ENCODE peak calls at places on chromosomes 13 and 19, in eight cellular contexts. J is IMR-90, S is SK-N-SH, M is K562, R is H1, Y is HepG2, P is GM12878, A is A549. G is an unnamed sample.

GRCh38 chr19:33472696-33473624 is 48.6 kb downstream of the PEPD start:
- DNase-seq in J (peak; percentile 99), S (no peak), M (no peak), R (no peak), Y (no peak), P (no peak), A (peak; percentile 66), G (peak; percentile 8)

GRCh38 chr13:101401196-101401595 is 15.1 kb downstream of the NALCN start:
- DNase-seq in J (no peak), S (no peak), M (no peak), R (no peak), Y (no peak), P (no peak), A (no peak), G (no peak)

GRCh38 chr19:42281175-42282035 is 12.4 kb downstream of the CIC start:
- DNase-seq in J (peak; percentile 41), S (no peak), M (peak; percentile 26), R (no peak), Y (peak; percentile 76), P (no peak), A (no peak), G (no peak)

GRCh38 chr13:80083516-80084085 is 257.3 kb downstream of the SPRY2 start:
- DNase-seq in J (peak; percentile 5), S (no peak), M (no peak), R (no peak), Y (no peak), P (no peak), A (no peak), G (no peak)

GRCh38 chr19:38736413-38737280 is 7.6 kb downstream of the CAPN12 start:
- DNase-seq in J (no peak), S (peak; percentile 93), M (peak; percentile 99), R (peak; percentile 36), Y (no peak), P (peak; percentile 17), A (peak; percentile 83), G (peak; percentile 93)

GRCh38 chr13:21971662-21972635 is 301.1 kb downstream of the FGF9 start:
- DNase-seq in J (peak; percentile 96), S (no peak), M (no peak), R (no peak), Y (no peak), P (no peak), A (no peak), G (no peak)

GRCh38 chr19:45142016-45142727 is 18.6 kb downstream of the NKPD1 start:
- DNase-seq in J (no peak), S (no peak), M (no peak), R (no peak), Y (no peak), P (no peak), A (no peak), G (no peak)

GRCh38 chr13:108609353-108609752 is 20.1 kb upstream of the MYO16 start:
- DNase-seq in J (peak; percentile 49), S (peak; percentile 33), M (no peak), R (no peak), Y (no peak), P (no peak), A (peak; percentile 31), G (no peak)

GRCh38 chr13:114071991-114072390 is 60.4 kb downstream of the RASA3 start:
- DNase-seq in J (no peak), S (no peak), M (no peak), R (no peak), Y (no peak), P (no peak), A (no peak), G (peak; percentile 6)

GRCh38 chr19:40737102-40737644 is 13.1 kb downstream of the ACTMAP start:
- DNase-seq in J (no peak), S (no peak), M (no peak), R (no peak), Y (no peak), P (no peak), A (no peak), G (no peak)

GRCh38 chr13:41059466-41059865 is 1.8 kb upstream of the WBP4 start:
- DNase-seq in J (peak; percentile 11), S (peak; percentile 23), M (no peak), R (no peak), Y (no peak), P (no peak), A (no peak), G (no peak)

GRCh38 chr19:12778905-12779161 is 3.5 kb upstream of the HOOK2 start:
- DNase-seq in J (no peak), S (no peak), M (no peak), R (no peak), Y (no peak), P (no peak), A (no peak), G (no peak)

GRCh38 chr19:6794817-6795431 is 22.4 kb downstream of the VAV1 start:
- DNase-seq in J (no peak), S (no peak), M (peak; percentile 33), R (no peak), Y (peak; percentile 33), P (no peak), A (peak; percentile 43), G (no peak)

GRCh38 chr13:70380809-70381208 is 272.6 kb upstream of the KLHL1 start:
- DNase-seq in J (no peak), S (no peak), M (no peak), R (no peak), Y (no peak), P (no peak), A (no peak), G (no peak)

GRCh38 chr13:110070511-110071120 is 236.3 kb downstream of the COL4A1 start:
- DNase-seq in J (peak; percentile 77), S (no peak), M (no peak), R (no peak), Y (no peak), P (no peak), A (no peak), G (no peak)

GRCh38 chr19:52694921-52695320 is 39.9 kb downstream of the ZNF611 start:
- DNase-seq in J (no peak), S (no peak), M (no peak), R (no peak), Y (no peak), P (no peak), A (no peak), G (no peak)

GRCh38 chr13:34372581-34372980 is 554.6 kb downstream of the RFC3 start:
- DNase-seq in J (no peak), S (no peak), M (no peak), R (no peak), Y (no peak), P (no peak), A (peak; percentile 65), G (no peak)

GRCh38 chr13:40363653-40364052 is 302.8 kb downstream of the FOXO1 start:
- DNase-seq in J (no peak), S (no peak), M (no peak), R (no peak), Y (no peak), P (no peak), A (no peak), G (no peak)

GRCh38 chr13:110455444-110455843 is 106.1 kb downstream of the RAB20 start:
- DNase-seq in J (no peak), S (no peak), M (no peak), R (no peak), Y (no peak), P (no peak), A (no peak), G (no peak)

GRCh38 chr19:32287811-32288227 is 57.6 kb upstream of the ZNF507 start:
- DNase-seq in J (peak; percentile 61), S (no peak), M (peak; percentile 28), R (peak; percentile 34), Y (peak; percentile 67), P (no peak), A (peak; percentile 87), G (peak; percentile 87)

GRCh38 chr13:108780706-108781105 is 151.3 kb downstream of the MYO16 start:
- DNase-seq in J (no peak), S (no peak), M (no peak), R (no peak), Y (no peak), P (no peak), A (no peak), G (no peak)

GRCh38 chr13:94351292-94352000 is 128.0 kb downstream of the DCT start:
- DNase-seq in J (peak; percentile 92), S (no peak), M (no peak), R (no peak), Y (no peak), P (no peak), A (no peak), G (no peak)

GRCh38 chr13:97429681-97430081 is 4.3 kb upstream of the RAP2A start:
- DNase-seq in J (peak; percentile 50), S (no peak), M (no peak), R (no peak), Y (no peak), P (no peak), A (no peak), G (no peak)
- TF ChIP-seq USF2 in J (peak; percentile 61), S (no peak), M (no peak), R (no peak), Y (no peak), P (no peak), A (no peak), G (no peak)

GRCh38 chr19:5222821-5223321 is 117.7 kb downstream of the PTPRS start:
- DNase-seq in J (no peak), S (no peak), M (no peak), R (no peak), Y (no peak), P (no peak), A (no peak), G (no peak)
- TF ChIP-seq USF2 in J (no peak), S (no peak), M (no peak), R (no peak), Y (no peak), P (no peak), A (no peak), G (no peak)

GRCh38 chr19:18439025-18439909 is 1.3 kb upstream of the ISYNA1 start:
- DNase-seq in J (peak; percentile 77), S (no peak), M (no peak), R (no peak), Y (peak; percentile 72), P (no peak), A (no peak), G (no peak)
- TF ChIP-seq USF2 in J (no peak), S (no peak), M (no peak), R (no peak), Y (no peak), P (no peak), A (no peak), G (no peak)

DNA sequence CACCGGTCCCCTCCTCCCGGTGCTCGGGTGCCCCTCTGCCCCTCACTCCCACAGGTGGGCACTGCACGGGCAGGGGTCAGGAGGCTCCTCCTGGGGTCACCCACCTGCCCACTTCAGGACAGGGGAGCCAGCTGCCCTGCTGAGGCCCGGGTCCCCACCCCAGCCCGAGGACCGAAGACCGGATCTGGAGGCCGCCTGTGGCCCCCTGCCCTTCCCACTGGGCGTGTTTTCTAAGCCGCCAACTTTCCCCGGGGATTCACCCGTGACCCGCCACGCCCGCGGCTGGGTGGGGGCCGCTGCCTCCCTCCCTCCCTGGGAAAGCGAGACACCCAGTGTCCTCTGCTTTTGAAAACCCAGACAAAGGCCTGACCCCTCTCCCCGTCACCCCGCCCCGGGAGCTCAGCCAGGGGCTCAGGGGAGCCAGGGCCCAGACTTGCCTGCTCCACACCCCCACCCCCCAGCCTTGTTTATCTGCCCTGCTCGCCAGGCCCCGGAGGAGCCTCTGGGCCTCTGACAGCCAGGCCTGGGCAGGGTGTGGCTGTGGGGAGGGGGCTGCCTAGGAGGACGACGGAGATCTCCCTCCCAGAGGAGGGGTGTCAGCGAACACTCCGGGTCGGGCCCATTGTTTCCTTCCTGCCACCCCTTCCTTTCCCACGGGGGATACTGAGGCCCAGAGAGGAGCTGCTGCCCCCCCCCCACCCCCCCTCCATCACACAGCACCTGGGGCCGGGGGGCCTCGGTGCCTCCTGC is 1.4 kb downstream of the PALM start:
- DNase-seq in J (no peak), S (peak; percentile 55), M (no peak), R (no peak), Y (no peak), P (no peak), A (no peak), G (no peak)
- TF ChIP-seq USF2 in J (no peak), S (no peak), M (no peak), R (no peak), Y (no peak), P (no peak), A (no peak), G (no peak)